ENCODE peak calls at places on chromosomes 6 and 20, in ten cellular contexts. One of them, this sample, is unnamed.

GRCh38 chr20:47774081-47774777 is 11.1 kb downstream of the SULF2 start:
- DNase-seq in A549: no peak
- DNase-seq in uterus: no peak
- DNase-seq in HepG2: no peak
- DNase-seq in CD8-positive, alpha-beta memory T cell: no peak
- DNase-seq in colonic mucosa: peak; percentile 70
- DNase-seq in upper lobe of right lung: no peak
- DNase-seq in GM23248: no peak
- DNase-seq in lower lobe of right lung: no peak
- DNase-seq in brain microvascular endothelial cell: no peak
- DNase-seq in this sample: no peak

GRCh38 chr20:61191096-61191495 is 61.0 kb upstream of the CDH4 start:
- DNase-seq in brain microvascular endothelial cell: no peak
- DNase-seq in A549: no peak
- DNase-seq in uterus: no peak
- DNase-seq in GM23248: no peak
- DNase-seq in CD8-positive, alpha-beta memory T cell: no peak
- DNase-seq in colonic mucosa: no peak
- DNase-seq in upper lobe of right lung: no peak
- DNase-seq in lower lobe of right lung: no peak
- DNase-seq in HepG2: no peak
- DNase-seq in this sample: no peak

GRCh38 chr6:3259491-3259958 is 778 bp downstream of the PSMG4 start:
- DNase-seq in upper lobe of right lung: peak; percentile 69
- DNase-seq in brain microvascular endothelial cell: peak; percentile 34
- DNase-seq in colonic mucosa: peak; percentile 66
- DNase-seq in HepG2: peak; percentile 36
- DNase-seq in uterus: no peak
- DNase-seq in CD8-positive, alpha-beta memory T cell: peak; percentile 11
- DNase-seq in GM23248: peak; percentile 68
- DNase-seq in lower lobe of right lung: no peak
- DNase-seq in A549: peak; percentile 40
- DNase-seq in this sample: no peak

GRCh38 chr20:38167851-38168760 is 3.0 kb upstream of the TGM2 start:
- DNase-seq in uterus: peak; percentile 74
- DNase-seq in A549: peak; percentile 91
- DNase-seq in HepG2: peak; percentile 92
- DNase-seq in GM23248: peak; percentile 89
- DNase-seq in lower lobe of right lung: peak; percentile 82
- DNase-seq in colonic mucosa: no peak
- DNase-seq in brain microvascular endothelial cell: peak; percentile 66
- DNase-seq in CD8-positive, alpha-beta memory T cell: no peak
- DNase-seq in upper lobe of right lung: peak; percentile 86
- DNase-seq in this sample: peak; percentile 95

GRCh38 chr6:150142304-150142656 is 564 bp upstream of the PPP1R14C start:
- DNase-seq in brain microvascular endothelial cell: no peak
- DNase-seq in lower lobe of right lung: peak; percentile 60
- DNase-seq in GM23248: peak; percentile 94
- DNase-seq in upper lobe of right lung: peak; percentile 81
- DNase-seq in A549: no peak
- DNase-seq in uterus: no peak
- DNase-seq in CD8-positive, alpha-beta memory T cell: no peak
- DNase-seq in colonic mucosa: peak; percentile 62
- DNase-seq in HepG2: no peak
- DNase-seq in this sample: no peak

GRCh38 chr6:3337521-3338350 is 79.0 kb downstream of the PSMG4 start:
- DNase-seq in lower lobe of right lung: no peak
- DNase-seq in upper lobe of right lung: no peak
- DNase-seq in colonic mucosa: no peak
- DNase-seq in brain microvascular endothelial cell: no peak
- DNase-seq in CD8-positive, alpha-beta memory T cell: no peak
- DNase-seq in HepG2: peak; percentile 58
- DNase-seq in uterus: no peak
- DNase-seq in GM23248: peak; percentile 51
- DNase-seq in A549: peak; percentile 29
- DNase-seq in this sample: no peak

GRCh38 chr20:49236301-49236700 is 17.1 kb downstream of the DDX27 start:
- DNase-seq in CD8-positive, alpha-beta memory T cell: no peak
- DNase-seq in GM23248: no peak
- DNase-seq in HepG2: no peak
- DNase-seq in uterus: no peak
- DNase-seq in lower lobe of right lung: no peak
- DNase-seq in upper lobe of right lung: no peak
- DNase-seq in A549: no peak
- DNase-seq in colonic mucosa: no peak
- DNase-seq in brain microvascular endothelial cell: no peak
- DNase-seq in this sample: no peak

GRCh38 chr6:56475736-56476457 is 166.8 kb downstream of the DST start:
- DNase-seq in lower lobe of right lung: no peak
- DNase-seq in GM23248: no peak
- DNase-seq in A549: no peak
- DNase-seq in CD8-positive, alpha-beta memory T cell: no peak
- DNase-seq in brain microvascular endothelial cell: peak; percentile 50
- DNase-seq in uterus: peak; percentile 33
- DNase-seq in colonic mucosa: peak; percentile 29
- DNase-seq in HepG2: peak; percentile 7
- DNase-seq in upper lobe of right lung: no peak
- DNase-seq in this sample: no peak

GRCh38 chr20:58890454-58891075 is 38.0 kb downstream of the GNAS start:
- DNase-seq in uterus: peak; percentile 86
- DNase-seq in CD8-positive, alpha-beta memory T cell: peak; percentile 60
- DNase-seq in GM23248: peak; percentile 87
- DNase-seq in brain microvascular endothelial cell: peak; percentile 56
- DNase-seq in lower lobe of right lung: peak; percentile 83
- DNase-seq in colonic mucosa: peak; percentile 72
- DNase-seq in upper lobe of right lung: peak; percentile 90
- DNase-seq in A549: peak; percentile 61
- DNase-seq in HepG2: peak; percentile 85
- DNase-seq in this sample: peak; percentile 93

GRCh38 chr6:112320561-112321300 is 26.4 kb upstream of the RFPL4B start:
- DNase-seq in upper lobe of right lung: no peak
- DNase-seq in HepG2: no peak
- DNase-seq in A549: no peak
- DNase-seq in brain microvascular endothelial cell: no peak
- DNase-seq in colonic mucosa: no peak
- DNase-seq in lower lobe of right lung: no peak
- DNase-seq in CD8-positive, alpha-beta memory T cell: no peak
- DNase-seq in uterus: no peak
- DNase-seq in GM23248: peak; percentile 32
- DNase-seq in this sample: no peak

GRCh38 chr6:43890197-43891062 is 120.4 kb downstream of the VEGFA start:
- DNase-seq in colonic mucosa: no peak
- DNase-seq in brain microvascular endothelial cell: no peak
- DNase-seq in GM23248: no peak
- DNase-seq in uterus: no peak
- DNase-seq in upper lobe of right lung: no peak
- DNase-seq in HepG2: no peak
- DNase-seq in A549: no peak
- DNase-seq in lower lobe of right lung: no peak
- DNase-seq in CD8-positive, alpha-beta memory T cell: no peak
- DNase-seq in this sample: no peak

GRCh38 chr6:66897576-66897975 is 1190.5 kb upstream of the EYS start:
- DNase-seq in A549: peak; percentile 13
- DNase-seq in brain microvascular endothelial cell: no peak
- DNase-seq in uterus: no peak
- DNase-seq in CD8-positive, alpha-beta memory T cell: no peak
- DNase-seq in GM23248: no peak
- DNase-seq in upper lobe of right lung: no peak
- DNase-seq in colonic mucosa: no peak
- DNase-seq in lower lobe of right lung: no peak
- DNase-seq in HepG2: peak; percentile 4
- DNase-seq in this sample: no peak

GRCh38 chr6:122077603-122078002 is 321.8 kb upstream of the HSF2 start:
- DNase-seq in HepG2: no peak
- DNase-seq in uterus: no peak
- DNase-seq in brain microvascular endothelial cell: no peak
- DNase-seq in CD8-positive, alpha-beta memory T cell: no peak
- DNase-seq in upper lobe of right lung: no peak
- DNase-seq in lower lobe of right lung: no peak
- DNase-seq in GM23248: no peak
- DNase-seq in A549: no peak
- DNase-seq in colonic mucosa: no peak
- DNase-seq in this sample: no peak

GRCh38 chr6:29964904-29965872 is 22.9 kb downstream of the HLA-A start:
- DNase-seq in GM23248: peak; percentile 90
- DNase-seq in HepG2: peak; percentile 94
- DNase-seq in brain microvascular endothelial cell: peak; percentile 80
- DNase-seq in colonic mucosa: peak; percentile 87
- DNase-seq in upper lobe of right lung: peak; percentile 81
- DNase-seq in A549: peak; percentile 77
- DNase-seq in uterus: peak; percentile 50
- DNase-seq in CD8-positive, alpha-beta memory T cell: peak; percentile 67
- DNase-seq in lower lobe of right lung: peak; percentile 84
- DNase-seq in this sample: peak; percentile 90

GRCh38 chr6:11685411-11686093 is 93.1 kb downstream of the ADTRP start:
- DNase-seq in upper lobe of right lung: no peak
- DNase-seq in HepG2: peak; percentile 9
- DNase-seq in brain microvascular endothelial cell: peak; percentile 68
- DNase-seq in A549: peak; percentile 79
- DNase-seq in lower lobe of right lung: no peak
- DNase-seq in uterus: no peak
- DNase-seq in colonic mucosa: no peak
- DNase-seq in GM23248: peak; percentile 73
- DNase-seq in CD8-positive, alpha-beta memory T cell: no peak
- DNase-seq in this sample: no peak

GRCh38 chr6:147382945-147383554 is 125.4 kb upstream of the SAMD5 start:
- DNase-seq in GM23248: peak; percentile 56
- DNase-seq in uterus: no peak
- DNase-seq in CD8-positive, alpha-beta memory T cell: no peak
- DNase-seq in A549: peak; percentile 21
- DNase-seq in lower lobe of right lung: no peak
- DNase-seq in HepG2: peak; percentile 30
- DNase-seq in upper lobe of right lung: no peak
- DNase-seq in brain microvascular endothelial cell: peak; percentile 42
- DNase-seq in colonic mucosa: no peak
- DNase-seq in this sample: no peak

GRCh38 chr20:37907677-37908397 is 4.9 kb downstream of the VSTM2L start:
- DNase-seq in CD8-positive, alpha-beta memory T cell: no peak
- DNase-seq in A549: peak; percentile 72
- DNase-seq in lower lobe of right lung: no peak
- DNase-seq in colonic mucosa: no peak
- DNase-seq in uterus: no peak
- DNase-seq in brain microvascular endothelial cell: peak; percentile 83
- DNase-seq in GM23248: peak; percentile 86
- DNase-seq in upper lobe of right lung: no peak
- DNase-seq in HepG2: no peak
- DNase-seq in this sample: no peak

GRCh38 chr20:40054311-40054710 is 634.7 kb downstream of the MAFB start:
- DNase-seq in colonic mucosa: no peak
- DNase-seq in HepG2: no peak
- DNase-seq in GM23248: no peak
- DNase-seq in brain microvascular endothelial cell: no peak
- DNase-seq in upper lobe of right lung: no peak
- DNase-seq in lower lobe of right lung: no peak
- DNase-seq in uterus: no peak
- DNase-seq in CD8-positive, alpha-beta memory T cell: no peak
- DNase-seq in A549: no peak
- DNase-seq in this sample: no peak

GRCh38 chr6:168314948-168315347 is 4.6 kb downstream of the DACT2 start:
- DNase-seq in CD8-positive, alpha-beta memory T cell: no peak
- DNase-seq in HepG2: no peak
- DNase-seq in lower lobe of right lung: no peak
- DNase-seq in uterus: no peak
- DNase-seq in upper lobe of right lung: no peak
- DNase-seq in A549: peak; percentile 23
- DNase-seq in GM23248: peak; percentile 12
- DNase-seq in colonic mucosa: no peak
- DNase-seq in brain microvascular endothelial cell: no peak
- DNase-seq in this sample: no peak

GRCh38 chr6:119173249-119174084 is 95.0 kb upstream of the FAM184A start:
- DNase-seq in brain microvascular endothelial cell: no peak
- DNase-seq in uterus: no peak
- DNase-seq in GM23248: no peak
- DNase-seq in A549: no peak
- DNase-seq in lower lobe of right lung: no peak
- DNase-seq in colonic mucosa: no peak
- DNase-seq in CD8-positive, alpha-beta memory T cell: no peak
- DNase-seq in upper lobe of right lung: no peak
- DNase-seq in HepG2: peak; percentile 91
- DNase-seq in this sample: no peak
- H3K4me3 ChIP-seq in brain microvascular endothelial cell: no peak overlapping the region
- H3K4me3 ChIP-seq in uterus: no peak overlapping the region
- H3K4me3 ChIP-seq in GM23248: no peak overlapping the region
- H3K4me3 ChIP-seq in A549: no peak overlapping the region
- H3K4me3 ChIP-seq in lower lobe of right lung: no peak overlapping the region
- H3K4me3 ChIP-seq in colonic mucosa: no peak overlapping the region
- H3K4me3 ChIP-seq in CD8-positive, alpha-beta memory T cell: no peak overlapping the region
- H3K4me3 ChIP-seq in upper lobe of right lung: no peak overlapping the region
- H3K4me3 ChIP-seq in HepG2: no peak overlapping the region
- H3K4me3 ChIP-seq in this sample: no peak overlapping the region

DNA sequence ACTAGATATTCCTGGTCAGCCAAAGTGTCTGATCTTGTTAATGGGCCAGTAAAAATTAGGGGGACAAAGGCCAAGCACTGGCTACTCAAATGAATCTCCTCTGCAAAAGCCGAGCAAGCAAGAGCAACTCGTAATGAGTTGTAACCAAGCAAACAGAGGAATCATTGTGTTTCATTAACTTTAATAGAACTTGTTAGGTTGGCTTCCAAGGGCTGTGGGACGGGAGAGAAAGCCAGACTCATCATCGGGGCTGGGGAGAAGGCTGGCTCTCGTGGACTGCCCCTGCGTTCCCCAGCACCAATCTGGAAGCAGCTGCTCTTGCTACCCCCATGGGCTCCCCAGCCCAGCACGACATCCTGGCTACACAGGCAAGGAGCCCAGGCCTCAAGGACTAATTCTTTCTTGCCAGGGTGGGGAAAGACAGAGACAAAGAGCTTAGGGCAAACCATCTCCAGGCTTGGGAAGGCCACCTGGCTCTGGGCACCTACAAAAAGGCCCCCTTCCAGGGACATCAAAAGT is 10.5 kb upstream of the SCUBE3 start:
- DNase-seq in lower lobe of right lung: no peak
- DNase-seq in brain microvascular endothelial cell: no peak
- DNase-seq in GM23248: no peak
- DNase-seq in A549: no peak
- DNase-seq in upper lobe of right lung: no peak
- DNase-seq in CD8-positive, alpha-beta memory T cell: no peak
- DNase-seq in colonic mucosa: no peak
- DNase-seq in uterus: no peak
- DNase-seq in HepG2: no peak
- DNase-seq in this sample: no peak
- H3K27ac ChIP-seq in lower lobe of right lung: no peak overlapping the region
- H3K27ac ChIP-seq in brain microvascular endothelial cell: no peak overlapping the region
- H3K27ac ChIP-seq in GM23248: no peak overlapping the region
- H3K27ac ChIP-seq in A549: no peak overlapping the region
- H3K27ac ChIP-seq in upper lobe of right lung: no peak overlapping the region
- H3K27ac ChIP-seq in CD8-positive, alpha-beta memory T cell: no peak overlapping the region
- H3K27ac ChIP-seq in colonic mucosa: no peak overlapping the region
- H3K27ac ChIP-seq in uterus: no peak overlapping the region
- H3K27ac ChIP-seq in HepG2: no peak overlapping the region
- H3K27ac ChIP-seq in this sample: no peak overlapping the region

GRCh38 chr6:109977791-109978173 is 329 bp upstream of the GPR6 start:
- DNase-seq in lower lobe of right lung: no peak
- DNase-seq in uterus: no peak
- DNase-seq in upper lobe of right lung: no peak
- DNase-seq in GM23248: no peak
- DNase-seq in CD8-positive, alpha-beta memory T cell: no peak
- DNase-seq in colonic mucosa: no peak
- DNase-seq in brain microvascular endothelial cell: no peak
- DNase-seq in A549: no peak
- DNase-seq in HepG2: no peak
- DNase-seq in this sample: no peak
- H3K4me3 ChIP-seq in lower lobe of right lung: no peak overlapping the region
- H3K4me3 ChIP-seq in uterus: no peak overlapping the region
- H3K4me3 ChIP-seq in upper lobe of right lung: no peak overlapping the region
- H3K4me3 ChIP-seq in GM23248: no peak overlapping the region
- H3K4me3 ChIP-seq in CD8-positive, alpha-beta memory T cell: no peak overlapping the region
- H3K4me3 ChIP-seq in colonic mucosa: no peak overlapping the region
- H3K4me3 ChIP-seq in brain microvascular endothelial cell: no peak overlapping the region
- H3K4me3 ChIP-seq in A549: no peak overlapping the region
- H3K4me3 ChIP-seq in HepG2: no peak overlapping the region
- H3K4me3 ChIP-seq in this sample: no peak overlapping the region

GRCh38 chr6:79225718-79226117 is 8.8 kb downstream of the HMGN3 start:
- DNase-seq in A549: no peak
- DNase-seq in HepG2: no peak
- DNase-seq in upper lobe of right lung: no peak
- DNase-seq in CD8-positive, alpha-beta memory T cell: no peak
- DNase-seq in colonic mucosa: no peak
- DNase-seq in brain microvascular endothelial cell: no peak
- DNase-seq in GM23248: no peak
- DNase-seq in lower lobe of right lung: no peak
- DNase-seq in uterus: no peak
- DNase-seq in this sample: no peak
- H3K27ac ChIP-seq in A549: no peak overlapping the region
- H3K27ac ChIP-seq in HepG2: no peak overlapping the region
- H3K27ac ChIP-seq in upper lobe of right lung: no peak overlapping the region
- H3K27ac ChIP-seq in CD8-positive, alpha-beta memory T cell: no peak overlapping the region
- H3K27ac ChIP-seq in colonic mucosa: no peak overlapping the region
- H3K27ac ChIP-seq in brain microvascular endothelial cell: no peak overlapping the region
- H3K27ac ChIP-seq in GM23248: no peak overlapping the region
- H3K27ac ChIP-seq in lower lobe of right lung: no peak overlapping the region
- H3K27ac ChIP-seq in uterus: no peak overlapping the region
- H3K27ac ChIP-seq in this sample: no peak overlapping the region